ENCODE peak calls at places on chromosome 7, in four cellular contexts. W is ELR, T is A549, R is non-pigmented ciliary epithelial cell. N is an unnamed sample.

GRCh38 chr7:129218514-129219036 is 6.3 kb upstream of the AHCYL2 start:
- DNase-seq in W (peak; percentile 83), T (peak; percentile 93), R (peak; percentile 34), N (peak; percentile 73)

GRCh38 chr7:46569117-46569433 is 648.0 kb upstream of the IGFBP3 start:
- DNase-seq in W (peak; percentile 38), T (no peak), R (no peak), N (no peak)

GRCh38 chr7:152872745-152873118 is 113.2 kb downstream of the ACTR3B start:
- DNase-seq in W (no peak), T (no peak), R (no peak), N (no peak)

GRCh38 chr7:95404316-95404715 is 8.1 kb upstream of the PON3 start:
- DNase-seq in W (no peak), T (no peak), R (no peak), N (peak; percentile 17)

GRCh38 chr7:77455334-77455733 is 39.2 kb upstream of the GSAP start:
- DNase-seq in W (peak; percentile 88), T (peak; percentile 68), R (peak; percentile 70), N (peak; percentile 92)

GRCh38 chr7:2402687-2403013 is 761 bp upstream of the CHST12 start:
- DNase-seq in W (no peak), T (no peak), R (no peak), N (no peak)

GRCh38 chr7:98066934-98067507 is 39.6 kb upstream of the LMTK2 start:
- DNase-seq in W (no peak), T (no peak), R (no peak), N (no peak)

GRCh38 chr7:2512179-2512644 is 7.4 kb upstream of the LFNG start:
- DNase-seq in W (no peak), T (no peak), R (no peak), N (peak; percentile 35)

GRCh38 chr7:90836937-90837336 is 240.8 kb downstream of the CDK14 start:
- DNase-seq in W (no peak), T (no peak), R (no peak), N (peak; percentile 72)

GRCh38 chr7:89054364-89054763 is 258.8 kb upstream of the TEX47 start:
- DNase-seq in W (no peak), T (no peak), R (no peak), N (no peak)

GRCh38 chr7:151138541-151138910 is 29.0 kb downstream of the GBX1 start:
- DNase-seq in W (no peak), T (no peak), R (no peak), N (no peak)

GRCh38 chr7:155590215-155591023 is 44.1 kb upstream of the CNPY1 start:
- DNase-seq in W (no peak), T (no peak), R (no peak), N (no peak)

GRCh38 chr7:134108803-134109202 is 18.3 kb upstream of the LRGUK start:
- DNase-seq in W (no peak), T (no peak), R (no peak), N (no peak)

GRCh38 chr7:30172451-30172850 is 37.7 kb downstream of the MTURN start:
- DNase-seq in W (peak; percentile 50), T (no peak), R (no peak), N (no peak)

GRCh38 chr7:137661634-137662033 is 185.1 kb downstream of the DGKI start:
- DNase-seq in W (no peak), T (no peak), R (no peak), N (peak; percentile 46)

GRCh38 chr7:46539892-46540483 is 618.9 kb upstream of the IGFBP3 start:
- DNase-seq in W (no peak), T (no peak), R (no peak), N (no peak)

GRCh38 chr7:24917510-24918239 is 62.3 kb downstream of the OSBPL3 start:
- DNase-seq in W (no peak), T (no peak), R (peak; percentile 68), N (peak; percentile 91)

GRCh38 chr7:125032943-125033342 is 103.3 kb upstream of the POT1 start:
- DNase-seq in W (no peak), T (no peak), R (no peak), N (no peak)

GRCh38 chr7:94632338-94633024 is 23.5 kb downstream of the SGCE start:
- DNase-seq in W (peak; percentile 87), T (no peak), R (peak; percentile 87), N (peak; percentile 73)

GRCh38 chr7:138502023-138502767 is 42.1 kb downstream of the TRIM24 start:
- DNase-seq in W (no peak), T (no peak), R (no peak), N (no peak)

GRCh38 chr7:51139796-51140195 is 176.8 kb downstream of the COBL start:
- DNase-seq in W (no peak), T (no peak), R (no peak), N (no peak)

GRCh38 chr7:144830811-144831210 is 5.0 kb downstream of the TPK1 start:
- DNase-seq in W (peak; percentile 34), T (no peak), R (no peak), N (peak; percentile 0)

GRCh38 chr7:102286237-102287081 is at the start of gene SH2B2:
- DNase-seq in W (peak; percentile 71), T (no peak), R (no peak), N (peak; percentile 53)

GRCh38 chr7:122303522-122303970 is 1.0 kb downstream of the FEZF1 start:
- DNase-seq in W (no peak), T (no peak), R (no peak), N (no peak)

GRCh38 chr7:75884401-75884800 is 5.6 kb downstream of the RHBDD2 start:
- DNase-seq in W (no peak), T (no peak), R (no peak), N (no peak)

GRCh38 chr7:97019710-97020109 is 4.9 kb downstream of the DLX5 start:
- DNase-seq in W (no peak), T (no peak), R (no peak), N (no peak)

GRCh38 chr7:117949232-117949631 is 76.0 kb upstream of the CTTNBP2 start:
- DNase-seq in W (no peak), T (peak; percentile 6), R (peak; percentile 11), N (no peak)

GRCh38 chr7:45873355-45873754 is 473 bp upstream of the CCDC201 start:
- DNase-seq in W (no peak), T (no peak), R (no peak), N (no peak)

GRCh38 chr7:116443101-116443523 is 56.4 kb upstream of the CAV2 start:
- DNase-seq in W (peak; percentile 98), T (peak; percentile 84), R (peak; percentile 89), N (peak; percentile 96)

GRCh38 chr7:4000139-4000538 is 682.0 kb upstream of the FOXK1 start:
- DNase-seq in W (no peak), T (peak; percentile 8), R (no peak), N (no peak)

GRCh38 chr7:151851160-151851751 is 25.7 kb downstream of the PRKAG2 start:
- DNase-seq in W (no peak), T (no peak), R (no peak), N (no peak)

GRCh38 chr7:141511370-141512335 is 39.6 kb upstream of the AGK start:
- DNase-seq in W (no peak), T (no peak), R (no peak), N (no peak)

GRCh38 chr7:131111-132094 is 61.0 kb upstream of the FAM20C start:
- DNase-seq in W (no peak), T (no peak), R (no peak), N (peak; percentile 17)

GRCh38 chr7:135718219-135718618 is 9.8 kb downstream of the SLC13A4 start:
- DNase-seq in W (no peak), T (no peak), R (no peak), N (no peak)

GRCh38 chr7:28745351-28745750 is 212.8 kb downstream of the TRIL start:
- DNase-seq in W (no peak), T (no peak), R (no peak), N (no peak)

GRCh38 chr7:153005750-153006149 is 246.2 kb downstream of the ACTR3B start:
- DNase-seq in W (no peak), T (no peak), R (no peak), N (no peak)

GRCh38 chr7:81457858-81458522 is 311.9 kb downstream of the HGF start:
- DNase-seq in W (peak; percentile 73), T (peak; percentile 28), R (no peak), N (peak; percentile 61)

GRCh38 chr7:41696323-41696916 is 6.5 kb downstream of the INHBA start:
- DNase-seq in W (peak; percentile 96), T (peak; percentile 58), R (peak; percentile 68), N (peak; percentile 75)

GRCh38 chr7:15016726-15017125 is 114.2 kb upstream of the DGKB start:
- DNase-seq in W (peak; percentile 26), T (no peak), R (no peak), N (no peak)